ENCODE peak calls at places on chromosomes 11 and 22, in five cellular contexts. T is fibroblast of lung, Y is BJ, R is coronary artery, I is CD14-positive monocyte. J is an unnamed sample.

GRCh38 chr22:46854125-46854870 is 91.8 kb downstream of the TBC1D22A start:
- DNase-seq in I (peak), Y (no peak), T (peak), R (no peak), J (no peak)

GRCh38 chr11:60910281-60910687 is 3.7 kb upstream of the TMEM109 start:
- DNase-seq in I (peak), R (no peak), Y (no peak), T (no peak), J (no peak)

GRCh38 chr11:76903325-76903724 is 42.6 kb downstream of the ACER3 start:
- DNase-seq in I (no peak), T (no peak), R (no peak), Y (no peak), J (no peak)

GRCh38 chr11:34492806-34493414 is 20.7 kb downstream of the ELF5 start:
- DNase-seq in R (no peak), T (peak), I (no peak), Y (no peak), J (no peak)

GRCh38 chr11:134224710-134225662 is 515 bp downstream of the VPS26B start:
- DNase-seq in T (peak), Y (no peak), R (peak), I (no peak), J (no peak)

GRCh38 chr22:37221424-37222336 is 9.4 kb upstream of the SSTR3 start:
- DNase-seq in I (no peak), R (no peak), T (no peak), Y (no peak), J (no peak)

GRCh38 chr11:112786886-112787530 is 174.2 kb upstream of the NCAM1 start:
- DNase-seq in T (no peak), I (no peak), R (peak), Y (no peak), J (no peak)

GRCh38 chr11:104918113-104918824 is 20.0 kb upstream of the CASP12 start:
- DNase-seq in T (peak), I (no peak), Y (peak), R (no peak), J (no peak)

GRCh38 chr11:122538060-122538459 is 117.5 kb upstream of the UBASH3B start:
- DNase-seq in I (no peak), T (no peak), R (no peak), Y (no peak), J (no peak)

GRCh38 chr11:102518296-102519094 is 12.1 kb downstream of the MMP7 start:
- DNase-seq in I (no peak), R (no peak), Y (no peak), T (peak), J (no peak)

GRCh38 chr11:121814962-121815361 is 301.1 kb downstream of the BLID start:
- DNase-seq in R (no peak), Y (peak), I (no peak), T (no peak), J (no peak)

GRCh38 chr22:46321387-46321775 is 14.1 kb upstream of the TRMU start:
- DNase-seq in I (no peak), Y (no peak), R (no peak), T (no peak), J (no peak)

GRCh38 chr11:124841765-124842700 is 23.2 kb upstream of the ROBO3 start:
- DNase-seq in T (no peak), I (no peak), Y (no peak), R (peak), J (no peak)

GRCh38 chr11:129728571-129728970 is 87.1 kb upstream of the TMEM45B start:
- DNase-seq in Y (no peak), T (no peak), R (no peak), I (no peak), J (no peak)

GRCh38 chr11:65870706-65871681 is 1.6 kb downstream of the EFEMP2 start:
- DNase-seq in T (no peak), I (no peak), Y (no peak), R (no peak), J (peak)

GRCh38 chr11:33835143-33835878 is 56.6 kb downstream of the LMO2 start:
- DNase-seq in Y (peak), T (peak), I (no peak), R (no peak), J (no peak)

GRCh38 chr11:32137263-32137662 is 46.4 kb downstream of the RCN1 start:
- DNase-seq in I (no peak), R (no peak), Y (peak), T (peak), J (no peak)

GRCh38 chr11:118896921-118897591 is 13.4 kb downstream of the CXCR5 start:
- DNase-seq in T (no peak), R (no peak), Y (no peak), I (no peak), J (peak)

GRCh38 chr11:404551-405264 is 10.1 kb downstream of the SIGIRR start:
- DNase-seq in I (no peak), R (no peak), T (no peak), Y (no peak), J (no peak)

GRCh38 chr11:36362902-36363301 is 66.8 kb downstream of the PRR5L start:
- DNase-seq in R (no peak), Y (peak), T (peak), I (no peak), J (no peak)

GRCh38 chr11:106031210-106031845 is 9.3 kb upstream of the MSANTD4 start:
- DNase-seq in T (no peak), R (no peak), Y (no peak), I (no peak), J (no peak)

GRCh38 chr22:47196881-47197701 is 434.6 kb downstream of the TBC1D22A start:
- DNase-seq in I (peak), T (no peak), R (peak), Y (no peak), J (no peak)

GRCh38 chr22:49561338-49561737 is 266.3 kb downstream of the BRD1 start:
- DNase-seq in Y (no peak), R (peak), T (no peak), I (no peak), J (no peak)

GRCh38 chr11:108912587-108912986 is 247.7 kb downstream of the DDX10 start:
- DNase-seq in Y (no peak), I (no peak), T (no peak), R (no peak), J (no peak)

GRCh38 chr11:32500001-32500400 is 64.7 kb upstream of the WT1 start:
- DNase-seq in I (no peak), R (no peak), T (no peak), Y (no peak), J (no peak)

GRCh38 chr11:45773271-45774022 is 31.5 kb upstream of the SLC35C1 start:
- DNase-seq in Y (no peak), T (no peak), R (no peak), I (no peak), J (peak)

GRCh38 chr11:116696381-116696941 is 76.3 kb downstream of the BUD13 start:
- DNase-seq in T (no peak), R (peak), I (peak), Y (no peak), J (peak)

GRCh38 chr11:75495749-75496641 is 29.7 kb downstream of the GDPD5 start:
- DNase-seq in I (no peak), Y (no peak), T (no peak), R (peak), J (no peak)

GRCh38 chr11:9144828-9145227 is 53.4 kb upstream of the SCUBE2 start:
- DNase-seq in I (no peak), T (no peak), Y (no peak), R (no peak), J (no peak)

GRCh38 chr11:123137496-123138270 is 57.4 kb downstream of the CLMP start:
- DNase-seq in I (peak), Y (peak), R (peak), T (peak), J (peak)

GRCh38 chr11:76597533-76598425 is 72.8 kb downstream of the LRRC32 start:
- DNase-seq in I (no peak), T (no peak), Y (no peak), R (no peak), J (no peak)

GRCh38 chr11:20000022-20000392 is 160.3 kb downstream of the DBX1 start:
- DNase-seq in Y (no peak), R (no peak), T (no peak), I (no peak), J (no peak)

GRCh38 chr11:2663915-2664314 is 35.9 kb downstream of the KCNQ1OT1 start:
- DNase-seq in T (no peak), I (no peak), R (peak), Y (no peak), J (peak)

GRCh38 chr11:11415786-11416390 is 62.8 kb upstream of the CSNK2A3 start:
- DNase-seq in T (no peak), Y (no peak), I (no peak), R (no peak), J (no peak)

GRCh38 chr11:122741613-122742012 is 86.1 kb downstream of the UBASH3B start:
- DNase-seq in I (peak), T (peak), Y (no peak), R (no peak), J (no peak)

GRCh38 chr11:105151936-105152554 is 12.5 kb upstream of the CARD18 start:
- DNase-seq in R (no peak), T (peak), Y (peak), I (no peak), J (no peak)

GRCh38 chr11:113531575-113532451 is 56.6 kb upstream of the DRD2 start:
- DNase-seq in T (no peak), I (no peak), R (no peak), Y (no peak), J (no peak)

GRCh38 chr11:1287928-1288327 is 21.5 kb downstream of the TOLLIP start:
- DNase-seq in R (no peak), T (no peak), I (no peak), Y (no peak), J (no peak)

GRCh38 chr22:22720201-22720723 is 75.8 kb downstream of the GGTLC2 start:
- DNase-seq in T (peak), Y (no peak), I (peak), R (peak), J (no peak)
- TF ChIP-seq CTCF in T (peak), Y (peak), I (peak), R (no peak), J (peak)

DNA sequence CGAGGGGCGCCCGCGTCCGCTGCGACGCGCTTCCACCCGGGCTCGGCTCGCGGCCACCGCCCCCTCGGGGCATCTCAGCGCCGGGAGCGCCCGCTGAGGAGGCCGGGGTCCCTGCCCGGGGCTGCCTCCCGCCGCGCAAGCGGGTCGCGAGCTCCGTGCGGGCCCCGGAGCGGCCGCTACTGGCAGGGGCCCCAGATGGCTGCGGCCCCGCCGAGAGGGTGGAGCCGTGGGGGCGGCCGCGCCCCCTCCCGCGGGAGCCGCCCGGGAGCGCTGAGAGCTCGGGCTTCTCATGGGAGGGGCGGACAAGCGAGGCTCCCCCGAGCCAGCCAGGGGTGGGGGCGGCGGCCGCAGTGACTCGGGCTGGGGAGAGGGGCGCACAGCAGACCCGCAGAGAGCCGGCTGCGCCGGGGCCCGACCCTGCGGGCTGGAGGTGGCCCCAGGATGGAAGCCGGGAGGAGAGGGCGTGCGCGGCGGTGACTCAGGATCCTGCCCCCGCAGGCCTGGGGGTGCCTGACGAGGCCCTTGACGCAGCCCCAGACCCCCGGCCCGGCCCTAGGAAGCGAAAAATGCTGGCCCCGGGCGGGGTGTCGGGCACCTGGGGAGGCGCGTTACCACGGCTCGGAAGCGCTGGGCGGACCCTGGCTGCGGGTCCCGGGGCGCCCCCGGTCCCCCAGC is 606 bp upstream of the ZFTA start:
- DNase-seq in T (no peak), I (no peak), Y (no peak), R (no peak), J (no peak)
- TF ChIP-seq CTCF in T (no peak), I (no peak), Y (no peak), R (no peak), J (no peak)

DNA sequence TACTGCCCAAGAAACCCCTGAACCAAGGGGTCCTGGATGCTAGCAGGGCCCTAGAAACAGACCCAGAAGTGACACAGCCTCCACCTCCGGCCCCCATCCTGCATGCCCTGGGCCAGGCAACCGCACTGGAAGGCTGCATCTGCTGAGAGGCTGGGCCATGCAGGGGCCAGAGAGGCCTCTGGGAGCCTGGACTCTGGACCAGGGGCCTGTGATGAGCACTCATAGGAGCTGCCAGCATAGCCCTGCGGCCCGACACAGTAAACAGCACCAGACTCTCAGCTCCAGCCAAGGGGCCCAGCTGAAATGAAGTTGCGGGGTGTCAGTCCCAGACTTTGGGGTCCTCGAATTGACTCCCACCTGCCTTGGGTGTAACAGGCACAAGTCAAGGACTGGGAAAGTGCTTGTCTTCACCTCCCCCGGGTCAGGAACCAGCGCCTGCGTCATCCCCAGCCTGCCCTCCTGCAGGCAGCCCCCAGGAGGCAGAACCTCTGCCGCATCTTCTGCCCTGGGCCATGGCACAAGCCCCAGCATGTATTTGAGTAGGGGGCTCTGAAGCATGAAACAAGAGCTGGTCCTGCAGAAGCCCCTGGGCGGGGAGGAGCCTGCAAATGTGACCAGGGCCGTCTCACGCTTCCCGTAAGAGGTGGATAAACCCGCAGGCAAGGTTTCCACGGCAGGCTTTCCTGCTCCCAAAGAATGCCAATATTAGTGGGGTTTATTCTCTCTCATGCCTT is 25.2 kb upstream of the CCND1 start:
- DNase-seq in R (no peak), I (no peak), T (no peak), Y (no peak), J (no peak)
- TF ChIP-seq CTCF in R (no peak), I (no peak), T (no peak), Y (no peak), J (no peak)

DNA sequence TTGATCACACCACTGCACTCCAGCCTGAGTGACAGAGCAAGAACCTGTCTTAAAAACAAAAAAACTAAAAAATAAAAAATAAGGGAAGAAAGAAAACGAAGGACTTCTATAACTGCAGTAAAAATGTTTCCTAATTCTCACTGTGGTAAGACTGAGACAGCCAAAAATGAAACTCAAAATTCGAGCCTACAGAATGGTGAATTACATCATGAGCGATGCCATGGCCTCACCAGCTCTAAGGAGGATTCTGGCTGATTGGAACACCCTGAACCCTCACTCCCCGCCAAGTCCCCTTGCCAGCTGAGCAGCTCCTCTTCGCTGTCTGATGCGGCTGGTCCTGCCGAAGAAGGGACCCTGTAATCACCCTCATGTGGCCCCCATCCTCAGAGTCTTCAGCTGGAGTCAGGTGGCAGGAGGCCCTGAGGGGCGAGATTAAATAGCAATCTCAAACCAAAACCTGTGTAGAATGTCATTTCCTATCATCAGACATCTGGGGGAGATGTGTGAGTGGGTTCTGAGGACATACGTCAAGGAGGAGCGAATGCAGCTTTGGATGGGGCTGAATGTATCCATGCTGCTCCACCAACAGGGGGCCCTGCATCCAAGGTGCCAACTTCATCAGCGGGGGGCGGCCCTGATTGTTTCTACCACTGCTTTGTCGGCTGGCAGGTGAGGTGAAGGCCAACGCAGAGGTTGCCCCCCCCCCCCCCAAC is 29.2 kb downstream of the PDGFB start:
- DNase-seq in T (no peak), Y (no peak), I (no peak), R (peak), J (peak)
- TF ChIP-seq CTCF in T (peak), Y (peak), I (peak), R (no peak), J (peak)

GRCh38 chr22:48488149-48488551 is 1339.5 kb downstream of the BRD1 start:
- DNase-seq in Y (no peak), R (no peak), I (no peak), T (no peak), J (no peak)
- TF ChIP-seq CTCF in Y (peak), R (no peak), I (no peak), T (peak), J (peak)

DNA sequence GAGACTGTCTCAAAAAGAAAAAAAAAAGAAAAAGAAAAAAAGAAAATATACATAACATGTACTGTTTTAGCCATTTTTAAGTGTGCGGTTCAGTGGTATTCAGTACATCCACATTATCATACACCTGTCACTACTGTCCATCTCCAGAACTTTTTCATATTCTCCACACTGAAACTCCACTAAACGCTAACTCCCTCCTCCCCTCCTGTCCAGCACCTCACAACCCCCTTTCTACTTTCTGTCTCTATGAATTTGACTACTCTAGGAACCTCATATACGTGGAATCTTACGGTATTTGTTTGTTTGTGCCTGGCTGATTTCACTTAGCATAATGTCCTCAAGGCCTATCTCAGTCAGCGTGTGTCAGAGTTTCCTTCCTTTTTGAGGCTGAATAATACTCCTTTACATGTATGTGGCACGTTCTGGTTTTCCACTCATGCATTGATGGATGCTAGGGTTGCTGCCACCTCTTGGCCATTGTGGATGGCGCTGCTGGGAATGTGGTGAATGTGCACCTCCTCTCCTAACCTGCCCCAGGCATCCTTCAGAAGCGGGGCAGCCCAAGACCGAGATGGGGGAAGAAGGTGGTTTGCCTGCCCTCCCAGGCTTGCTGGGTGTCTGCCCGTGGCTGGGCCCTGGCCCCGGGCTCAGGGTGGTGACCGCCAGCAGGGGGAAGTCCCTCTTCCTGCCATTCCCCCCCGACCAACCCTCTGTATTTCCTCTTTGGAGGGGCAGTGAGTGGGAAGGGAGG is 60.5 kb downstream of the BCR start:
- DNase-seq in Y (no peak), T (no peak), I (no peak), R (no peak), J (no peak)
- TF ChIP-seq CTCF in Y (peak), T (peak), I (peak), R (no peak), J (peak)